ENCODE peak calls at places on chromosomes 13 and 19, in seven cellular contexts. Z, H, L, U, K, W and O are unnamed samples.
A peak's percentile ranks its signal among the peaks of the same experiment; 100 is the strongest.

GRCh38 chr19:18340237-18340989 is at the start of gene PGPEP1:
- DNase-seq in U (peak; percentile 58), Z (no peak), H (peak; percentile 81), W (no peak), L (peak; percentile 83), K (peak; percentile 73), O (peak; percentile 72)

GRCh38 chr19:35284153-35285140 is 2.1 kb downstream of the HAMP start:
- DNase-seq in Z (no peak), L (no peak), H (no peak), K (no peak), U (no peak), W (no peak), O (no peak)

GRCh38 chr19:632228-633067 is 889 bp downstream of the POLRMT start:
- DNase-seq in K (peak; percentile 53), H (peak; percentile 63), L (no peak), W (peak; percentile 47), U (peak; percentile 28), Z (peak; percentile 45), O (no peak)

GRCh38 chr19:28399187-28399586 is 813.8 kb downstream of the UQCRFS1 start:
- DNase-seq in U (no peak), Z (no peak), L (no peak), K (no peak), W (no peak), H (no peak), O (no peak)

GRCh38 chr19:38417544-38418506 is 8.2 kb downstream of the RASGRP4 start:
- DNase-seq in L (no peak), H (peak; percentile 57), Z (no peak), W (peak; percentile 11), U (peak; percentile 89), K (peak; percentile 63), O (no peak)

GRCh38 chr13:81051873-81052272 is 710.9 kb upstream of the SPRY2 start:
- DNase-seq in W (no peak), Z (no peak), L (no peak), U (no peak), K (no peak), H (no peak), O (no peak)

GRCh38 chr19:18457478-18458331 is 19.8 kb upstream of the ISYNA1 start:
- DNase-seq in U (no peak), L (no peak), W (no peak), K (no peak), H (no peak), Z (no peak), O (no peak)

GRCh38 chr13:38685974-38686571 is 804 bp upstream of the FREM2 start:
- DNase-seq in L (no peak), W (peak; percentile 44), H (no peak), K (no peak), Z (no peak), U (no peak), O (no peak)

GRCh38 chr19:45804140-45804958 is 10.8 kb downstream of the RSPH6A start:
- DNase-seq in W (no peak), U (no peak), H (no peak), K (no peak), L (no peak), Z (no peak), O (no peak)

GRCh38 chr19:51326216-51327065 is 15.0 kb downstream of the IGLON5 start:
- DNase-seq in Z (no peak), H (no peak), U (no peak), K (no peak), L (peak; percentile 57), W (no peak), O (no peak)

GRCh38 chr19:14405758-14406644 is 13.1 kb downstream of the DDX39A start:
- DNase-seq in Z (peak; percentile 84), L (peak; percentile 91), H (peak; percentile 94), W (peak; percentile 63), K (peak; percentile 83), U (peak; percentile 86), O (peak; percentile 78)

GRCh38 chr13:103168901-103169508 is 102.8 kb upstream of the SLC10A2 start:
- DNase-seq in Z (peak; percentile 39), H (no peak), U (no peak), W (no peak), K (no peak), L (no peak), O (no peak)

GRCh38 chr19:2454962-2455409 is 1.8 kb downstream of the LMNB2 start:
- DNase-seq in K (no peak), H (no peak), W (no peak), U (no peak), L (no peak), Z (no peak), O (no peak)

GRCh38 chr13:77480071-77480470 is 55.4 kb upstream of the SCEL start:
- DNase-seq in K (no peak), W (no peak), L (no peak), H (no peak), U (no peak), Z (no peak), O (no peak)

GRCh38 chr19:11296264-11296663 is 304 bp downstream of the TSPAN16 start:
- DNase-seq in W (no peak), H (no peak), L (peak; percentile 73), Z (no peak), U (no peak), K (no peak), O (peak; percentile 62)

GRCh38 chr19:55644191-55644833 is 863 bp downstream of the ZNF581 start:
- DNase-seq in K (no peak), U (no peak), H (no peak), Z (no peak), W (no peak), L (no peak), O (no peak)

GRCh38 chr19:12574036-12574435 is 22.8 kb upstream of the ZNF564 start:
- DNase-seq in Z (no peak), L (no peak), H (peak; percentile 85), K (no peak), U (no peak), W (no peak), O (no peak)

GRCh38 chr19:8468761-8469458 is 24.1 kb downstream of the HNRNPM start:
- DNase-seq in Z (no peak), H (no peak), W (no peak), K (no peak), L (no peak), U (no peak), O (no peak)

GRCh38 chr19:35000647-35001501 is 751 bp downstream of the GRAMD1A start:
- DNase-seq in W (peak; percentile 56), U (peak; percentile 73), K (peak; percentile 59), H (peak; percentile 89), Z (peak; percentile 28), L (no peak), O (no peak)

GRCh38 chr13:26983533-26984315 is 187.9 kb downstream of the USP12 start:
- DNase-seq in W (no peak), Z (peak; percentile 79), H (no peak), K (peak; percentile 10), U (peak; percentile 48), L (peak; percentile 17), O (no peak)

GRCh38 chr13:28485551-28485950 is 9.4 kb downstream of the FLT1 start:
- DNase-seq in K (no peak), W (no peak), U (no peak), H (no peak), L (no peak), Z (no peak), O (no peak)

GRCh38 chr19:51366999-51367564 is 894 bp upstream of the ETFB start:
- DNase-seq in K (peak; percentile 30), W (no peak), H (peak; percentile 68), Z (no peak), U (peak; percentile 55), L (no peak), O (no peak)

GRCh38 chr13:22017226-22017625 is 346.4 kb downstream of the FGF9 start:
- DNase-seq in L (no peak), U (peak; percentile 21), W (no peak), K (no peak), H (no peak), Z (no peak), O (no peak)

GRCh38 chr19:41353466-41354342 is at the start of gene TGFB1:
- DNase-seq in H (peak; percentile 93), Z (peak; percentile 82), K (peak; percentile 90), U (peak; percentile 92), L (peak; percentile 95), W (peak; percentile 74), O (peak; percentile 89)